ENCODE peak calls at places on chromosomes 4 and X, in six cellular contexts. B is T-helper 22 cell; T is EH; O is choroid plexus epithelial cell; I is Karpas-422; M is activated CD4-positive, alpha-beta T cell treated with anti-CD3 and anti-CD28 coated beads for 48 hours. D is an unnamed sample.

GRCh38 chrX:23822397-23822796 is 39.4 kb downstream of the SAT1 start:
- DNase-seq in B (no peak), T (peak; percentile 53), O (peak; percentile 44), I (no peak), M (no peak), D (no peak)

GRCh38 chr4:85829276-85830051 is 354.5 kb downstream of the ARHGAP24 start:
- DNase-seq in B (no peak), T (peak; percentile 13), O (peak; percentile 63), I (no peak), M (no peak), D (peak; percentile 34)

GRCh38 chrX:10049246-10049645 is 82.1 kb downstream of the CLDN34 start:
- DNase-seq in B (no peak), T (peak; percentile 56), O (no peak), I (no peak), M (no peak), D (no peak)

GRCh38 chr4:53654300-53654758 is 63.0 kb upstream of the LNX1 start:
- DNase-seq in B (no peak), T (peak; percentile 63), O (no peak), I (no peak), M (no peak), D (no peak)

GRCh38 chrX:8504451-8504850 is 39.8 kb downstream of the VCX3B start:
- DNase-seq in B (no peak), T (no peak), O (peak; percentile 35), I (no peak), M (no peak), D (no peak)

GRCh38 chr4:40563401-40563800 is 66.3 kb downstream of the RBM47 start:
- DNase-seq in B (no peak), T (no peak), O (peak; percentile 43), I (no peak), M (no peak), D (no peak)

GRCh38 chr4:83083925-83084475 is 30.5 kb downstream of the PLAC8 start:
- DNase-seq in B (peak; percentile 38), T (no peak), O (no peak), I (no peak), M (peak; percentile 54), D (no peak)

GRCh38 chr4:123786159-123786915 is 389.7 kb downstream of the SPRY1 start:
- DNase-seq in B (no peak), T (peak; percentile 20), O (no peak), I (no peak), M (no peak), D (no peak)

GRCh38 chrX:24259544-24260240 is 54.2 kb downstream of the SUPT20HL2 start:
- DNase-seq in B (no peak), T (peak; percentile 71), O (peak; percentile 87), I (peak; percentile 82), M (peak; percentile 25), D (peak; percentile 55)

GRCh38 chr4:1236103-1236641 is 12.8 kb downstream of the CTBP1 start:
- DNase-seq in B (no peak), T (no peak), O (no peak), I (no peak), M (no peak), D (no peak)

D was measured in RPMI8226.